ENCODE peak calls at places on chromosomes 13 and 19, in seven cellular contexts. O is retina; V is activated naive CD4-positive, alpha-beta T cell treated with anti-CD3 and anti-CD28 coated beads, Interleukin-2, amount 10 ng/mL, durations not matched to agents 7 days and 5 days; L is stimulated activated CD8-positive, alpha-beta memory T cell treated with anti-CD3 and anti-CD28 coated beads, Interleukin-12 subunit alpha, Interleukin-12 subunit beta, amount 100 ng/mL, for 4 hours; Q is neural progenitor cell; R is A549; H is A172. Z is an unnamed sample.

GRCh38 chr13:108609353-108609752 is 20.1 kb upstream of the MYO16 start:
- DNase-seq in H (peak), O (no peak), R (peak), Q (peak), V (no peak), L (no peak), Z (no peak)

GRCh38 chr19:18265611-18265981 is 8.7 kb downstream of the IQCN start:
- DNase-seq in V (no peak), O (no peak), H (no peak), L (no peak), R (no peak), Q (no peak), Z (no peak)

GRCh38 chr13:24274452-24274971 is 34.9 kb upstream of the C1QTNF9 start:
- DNase-seq in Q (no peak), H (no peak), O (peak), V (peak), R (no peak), L (peak), Z (peak)

GRCh38 chr19:9914001-9914314 is 22.4 kb downstream of the OLFM2 start:
- DNase-seq in O (no peak), Q (peak), L (no peak), H (no peak), V (no peak), R (no peak), Z (no peak)

GRCh38 chr13:65844266-65844841 is 1385.8 kb downstream of the PCDH9 start:
- DNase-seq in L (no peak), Q (no peak), R (no peak), O (no peak), H (no peak), V (no peak), Z (no peak)

GRCh38 chr19:17321655-17322489 is 12.5 kb downstream of the DDA1 start:
- DNase-seq in R (no peak), L (no peak), O (no peak), H (no peak), V (no peak), Q (no peak), Z (no peak)

GRCh38 chr19:17830567-17831418 is 9.5 kb upstream of the INSL3 start:
- DNase-seq in L (no peak), H (peak), V (peak), O (peak), Q (peak), R (peak), Z (no peak)

GRCh38 chr13:40059540-40060232 is 404.2 kb downstream of the COG6 start:
- DNase-seq in O (no peak), R (no peak), V (no peak), L (no peak), Q (no peak), H (no peak), Z (no peak)

GRCh38 chr19:17532557-17532956 is 21.1 kb downstream of the PGLS start:
- DNase-seq in L (no peak), V (no peak), H (no peak), Q (no peak), R (no peak), O (no peak), Z (no peak)